ENCODE peak calls at places on chromosome 19, in nine cellular contexts. One of them, this sample, is unnamed.

GRCh38 chr19:17406039-17406886 is 833 bp upstream of the BST2 start:
- DNase-seq in GF-D8: peak; percentile 62
- DNase-seq in HT1080: peak; percentile 85
- DNase-seq in stimulated activated CD8-positive, alpha-beta memory T cell treated with anti-CD3 and anti-CD28 coated beads, Interleukin-7, amount 100 ng/mL, for 1 hour: no peak
- DNase-seq in mucosa of descending colon: no peak
- DNase-seq in mesothelial cell of epicardium: no peak
- DNase-seq in posterior vena cava: no peak
- DNase-seq in Calu3: no peak
- DNase-seq in endothelial cell: no peak
- DNase-seq in this sample: no peak

GRCh38 chr19:19170053-19170945 is at the start of gene MEF2B:
- DNase-seq in GF-D8: no peak
- DNase-seq in HT1080: no peak
- DNase-seq in stimulated activated CD8-positive, alpha-beta memory T cell treated with anti-CD3 and anti-CD28 coated beads, Interleukin-7, amount 100 ng/mL, for 1 hour: peak; percentile 48
- DNase-seq in mucosa of descending colon: peak; percentile 88
- DNase-seq in mesothelial cell of epicardium: peak; percentile 81
- DNase-seq in posterior vena cava: peak; percentile 91
- DNase-seq in Calu3: peak; percentile 84
- DNase-seq in endothelial cell: peak; percentile 78
- DNase-seq in this sample: peak; percentile 23

GRCh38 chr19:15293751-15294505 is 38.4 kb downstream of the BRD4 start:
- DNase-seq in GF-D8: no peak
- DNase-seq in HT1080: no peak
- DNase-seq in stimulated activated CD8-positive, alpha-beta memory T cell treated with anti-CD3 and anti-CD28 coated beads, Interleukin-7, amount 100 ng/mL, for 1 hour: no peak
- DNase-seq in mucosa of descending colon: no peak
- DNase-seq in mesothelial cell of epicardium: no peak
- DNase-seq in posterior vena cava: no peak
- DNase-seq in Calu3: no peak
- DNase-seq in endothelial cell: no peak
- DNase-seq in this sample: no peak

GRCh38 chr19:6087074-6087506 is 23.2 kb downstream of the RFX2 start:
- DNase-seq in GF-D8: peak; percentile 35
- DNase-seq in HT1080: no peak
- DNase-seq in stimulated activated CD8-positive, alpha-beta memory T cell treated with anti-CD3 and anti-CD28 coated beads, Interleukin-7, amount 100 ng/mL, for 1 hour: no peak
- DNase-seq in mucosa of descending colon: peak; percentile 58
- DNase-seq in mesothelial cell of epicardium: no peak
- DNase-seq in posterior vena cava: no peak
- DNase-seq in Calu3: no peak
- DNase-seq in endothelial cell: no peak
- DNase-seq in this sample: no peak

GRCh38 chr19:13154911-13155471 is 4.8 kb downstream of the IER2 start:
- DNase-seq in GF-D8: peak; percentile 27
- DNase-seq in HT1080: peak; percentile 76
- DNase-seq in stimulated activated CD8-positive, alpha-beta memory T cell treated with anti-CD3 and anti-CD28 coated beads, Interleukin-7, amount 100 ng/mL, for 1 hour: peak; percentile 66
- DNase-seq in mucosa of descending colon: peak; percentile 95
- DNase-seq in mesothelial cell of epicardium: peak; percentile 86
- DNase-seq in posterior vena cava: peak; percentile 91
- DNase-seq in Calu3: peak; percentile 89
- DNase-seq in endothelial cell: peak; percentile 56
- DNase-seq in this sample: no peak

GRCh38 chr19:18500820-18501219 is 21.1 kb downstream of the ELL start:
- DNase-seq in GF-D8: no peak
- DNase-seq in HT1080: no peak
- DNase-seq in stimulated activated CD8-positive, alpha-beta memory T cell treated with anti-CD3 and anti-CD28 coated beads, Interleukin-7, amount 100 ng/mL, for 1 hour: no peak
- DNase-seq in mucosa of descending colon: no peak
- DNase-seq in mesothelial cell of epicardium: no peak
- DNase-seq in posterior vena cava: no peak
- DNase-seq in Calu3: no peak
- DNase-seq in endothelial cell: no peak
- DNase-seq in this sample: no peak

GRCh38 chr19:23802290-23802689 is 43.6 kb upstream of the ZNF681 start:
- DNase-seq in GF-D8: no peak
- DNase-seq in HT1080: no peak
- DNase-seq in stimulated activated CD8-positive, alpha-beta memory T cell treated with anti-CD3 and anti-CD28 coated beads, Interleukin-7, amount 100 ng/mL, for 1 hour: no peak
- DNase-seq in mucosa of descending colon: no peak
- DNase-seq in mesothelial cell of epicardium: no peak
- DNase-seq in posterior vena cava: no peak
- DNase-seq in Calu3: no peak
- DNase-seq in endothelial cell: no peak
- DNase-seq in this sample: no peak

GRCh38 chr19:17210296-17210695 is 4.9 kb upstream of the USE1 start:
- DNase-seq in GF-D8: no peak
- DNase-seq in HT1080: no peak
- DNase-seq in stimulated activated CD8-positive, alpha-beta memory T cell treated with anti-CD3 and anti-CD28 coated beads, Interleukin-7, amount 100 ng/mL, for 1 hour: no peak
- DNase-seq in mucosa of descending colon: no peak
- DNase-seq in mesothelial cell of epicardium: no peak
- DNase-seq in posterior vena cava: no peak
- DNase-seq in Calu3: no peak
- DNase-seq in endothelial cell: no peak
- DNase-seq in this sample: no peak

GRCh38 chr19:42246869-42247630 is 4.6 kb upstream of the GSK3A start:
- DNase-seq in GF-D8: no peak
- DNase-seq in HT1080: no peak
- DNase-seq in stimulated activated CD8-positive, alpha-beta memory T cell treated with anti-CD3 and anti-CD28 coated beads, Interleukin-7, amount 100 ng/mL, for 1 hour: no peak
- DNase-seq in mucosa of descending colon: no peak
- DNase-seq in mesothelial cell of epicardium: no peak
- DNase-seq in posterior vena cava: no peak
- DNase-seq in Calu3: no peak
- DNase-seq in endothelial cell: no peak
- DNase-seq in this sample: no peak

GRCh38 chr19:52670046-52670445 is 31.9 kb upstream of the ZNF83 start:
- DNase-seq in GF-D8: no peak
- DNase-seq in HT1080: peak; percentile 20
- DNase-seq in stimulated activated CD8-positive, alpha-beta memory T cell treated with anti-CD3 and anti-CD28 coated beads, Interleukin-7, amount 100 ng/mL, for 1 hour: no peak
- DNase-seq in mucosa of descending colon: no peak
- DNase-seq in mesothelial cell of epicardium: no peak
- DNase-seq in posterior vena cava: no peak
- DNase-seq in Calu3: no peak
- DNase-seq in endothelial cell: no peak
- DNase-seq in this sample: no peak

GRCh38 chr19:4103073-4103418 is 20.9 kb downstream of the MAP2K2 start:
- DNase-seq in GF-D8: no peak
- DNase-seq in HT1080: peak; percentile 19
- DNase-seq in stimulated activated CD8-positive, alpha-beta memory T cell treated with anti-CD3 and anti-CD28 coated beads, Interleukin-7, amount 100 ng/mL, for 1 hour: no peak
- DNase-seq in mucosa of descending colon: no peak
- DNase-seq in mesothelial cell of epicardium: no peak
- DNase-seq in posterior vena cava: no peak
- DNase-seq in Calu3: no peak
- DNase-seq in endothelial cell: no peak
- DNase-seq in this sample: no peak

GRCh38 chr19:16566161-16566560 is 6.1 kb downstream of the SLC35E1 start:
- DNase-seq in GF-D8: peak; percentile 86
- DNase-seq in HT1080: no peak
- DNase-seq in stimulated activated CD8-positive, alpha-beta memory T cell treated with anti-CD3 and anti-CD28 coated beads, Interleukin-7, amount 100 ng/mL, for 1 hour: peak; percentile 61
- DNase-seq in mucosa of descending colon: peak; percentile 53
- DNase-seq in mesothelial cell of epicardium: no peak
- DNase-seq in posterior vena cava: no peak
- DNase-seq in Calu3: no peak
- DNase-seq in endothelial cell: no peak
- DNase-seq in this sample: no peak

GRCh38 chr19:49336482-49337266 is 1.5 kb downstream of the CD37 start:
- DNase-seq in GF-D8: no peak
- DNase-seq in HT1080: no peak
- DNase-seq in stimulated activated CD8-positive, alpha-beta memory T cell treated with anti-CD3 and anti-CD28 coated beads, Interleukin-7, amount 100 ng/mL, for 1 hour: no peak
- DNase-seq in mucosa of descending colon: no peak
- DNase-seq in mesothelial cell of epicardium: no peak
- DNase-seq in posterior vena cava: peak; percentile 67
- DNase-seq in Calu3: no peak
- DNase-seq in endothelial cell: no peak
- DNase-seq in this sample: no peak

GRCh38 chr19:5891938-5892771 is 11.4 kb downstream of the NDUFA11 start:
- DNase-seq in GF-D8: no peak
- DNase-seq in HT1080: peak; percentile 38
- DNase-seq in stimulated activated CD8-positive, alpha-beta memory T cell treated with anti-CD3 and anti-CD28 coated beads, Interleukin-7, amount 100 ng/mL, for 1 hour: no peak
- DNase-seq in mucosa of descending colon: peak; percentile 66
- DNase-seq in mesothelial cell of epicardium: no peak
- DNase-seq in posterior vena cava: no peak
- DNase-seq in Calu3: peak; percentile 62
- DNase-seq in endothelial cell: peak; percentile 73
- DNase-seq in this sample: no peak

GRCh38 chr19:29367701-29368306 is 154.9 kb upstream of the UQCRFS1 start:
- DNase-seq in GF-D8: no peak
- DNase-seq in HT1080: no peak
- DNase-seq in stimulated activated CD8-positive, alpha-beta memory T cell treated with anti-CD3 and anti-CD28 coated beads, Interleukin-7, amount 100 ng/mL, for 1 hour: no peak
- DNase-seq in mucosa of descending colon: no peak
- DNase-seq in mesothelial cell of epicardium: no peak
- DNase-seq in posterior vena cava: no peak
- DNase-seq in Calu3: no peak
- DNase-seq in endothelial cell: no peak
- DNase-seq in this sample: no peak

GRCh38 chr19:47036233-47036651 is 12.2 kb downstream of the TMEM160 start:
- DNase-seq in GF-D8: no peak
- DNase-seq in HT1080: no peak
- DNase-seq in stimulated activated CD8-positive, alpha-beta memory T cell treated with anti-CD3 and anti-CD28 coated beads, Interleukin-7, amount 100 ng/mL, for 1 hour: no peak
- DNase-seq in mucosa of descending colon: peak; percentile 80
- DNase-seq in mesothelial cell of epicardium: no peak
- DNase-seq in posterior vena cava: no peak
- DNase-seq in Calu3: peak; percentile 47
- DNase-seq in endothelial cell: no peak
- DNase-seq in this sample: no peak

GRCh38 chr19:17725422-17726078 is 6.3 kb downstream of the MAP1S start:
- DNase-seq in GF-D8: no peak
- DNase-seq in HT1080: no peak
- DNase-seq in stimulated activated CD8-positive, alpha-beta memory T cell treated with anti-CD3 and anti-CD28 coated beads, Interleukin-7, amount 100 ng/mL, for 1 hour: no peak
- DNase-seq in mucosa of descending colon: no peak
- DNase-seq in mesothelial cell of epicardium: no peak
- DNase-seq in posterior vena cava: no peak
- DNase-seq in Calu3: no peak
- DNase-seq in endothelial cell: no peak
- DNase-seq in this sample: no peak

This sample was measured in GM04504.